ENCODE peak calls at places on chromosome 12, in seven cellular contexts. One of them, this sample, is unnamed.

GRCh38 chr12:3490848-3491382 is at the start of gene PRMT8:
- DNase-seq in CD4-positive, CD25-positive, alpha-beta regulatory T cell: no peak
- DNase-seq in activated T-cell treated with anti-CD3 and anti-CD28 coated beads for 48 hours: no peak
- DNase-seq in left colon: no peak
- DNase-seq in fibroblast of the aortic adventitia: no peak
- DNase-seq in lower lobe of right lung: no peak
- DNase-seq in transverse colon: no peak
- DNase-seq in this sample: no peak

GRCh38 chr12:20377750-20378149 is 9.4 kb downstream of the PDE3A start:
- DNase-seq in activated T-cell treated with anti-CD3 and anti-CD28 coated beads for 48 hours: no peak
- DNase-seq in lower lobe of right lung: no peak
- DNase-seq in left colon: no peak
- DNase-seq in transverse colon: no peak
- DNase-seq in fibroblast of the aortic adventitia: no peak
- DNase-seq in CD4-positive, CD25-positive, alpha-beta regulatory T cell: no peak
- DNase-seq in this sample: no peak

GRCh38 chr12:125773033-125773432 is 707.8 kb downstream of the AACS start:
- DNase-seq in activated T-cell treated with anti-CD3 and anti-CD28 coated beads for 48 hours: peak
- DNase-seq in fibroblast of the aortic adventitia: no peak
- DNase-seq in lower lobe of right lung: no peak
- DNase-seq in left colon: no peak
- DNase-seq in CD4-positive, CD25-positive, alpha-beta regulatory T cell: peak
- DNase-seq in transverse colon: no peak
- DNase-seq in this sample: peak

GRCh38 chr12:117850048-117850447 is 118.7 kb downstream of the KSR2 start:
- DNase-seq in transverse colon: no peak
- DNase-seq in activated T-cell treated with anti-CD3 and anti-CD28 coated beads for 48 hours: no peak
- DNase-seq in left colon: no peak
- DNase-seq in lower lobe of right lung: no peak
- DNase-seq in CD4-positive, CD25-positive, alpha-beta regulatory T cell: peak
- DNase-seq in fibroblast of the aortic adventitia: peak
- DNase-seq in this sample: peak

GRCh38 chr12:12331244-12331771 is 18.7 kb downstream of the MANSC1 start:
- DNase-seq in transverse colon: no peak
- DNase-seq in fibroblast of the aortic adventitia: no peak
- DNase-seq in CD4-positive, CD25-positive, alpha-beta regulatory T cell: no peak
- DNase-seq in left colon: no peak
- DNase-seq in activated T-cell treated with anti-CD3 and anti-CD28 coated beads for 48 hours: no peak
- DNase-seq in lower lobe of right lung: no peak
- DNase-seq in this sample: no peak

GRCh38 chr12:117097159-117097558 is 2.1 kb downstream of the TESC start:
- DNase-seq in transverse colon: no peak
- DNase-seq in CD4-positive, CD25-positive, alpha-beta regulatory T cell: no peak
- DNase-seq in lower lobe of right lung: peak
- DNase-seq in fibroblast of the aortic adventitia: no peak
- DNase-seq in activated T-cell treated with anti-CD3 and anti-CD28 coated beads for 48 hours: no peak
- DNase-seq in left colon: no peak
- DNase-seq in this sample: no peak

GRCh38 chr12:119678459-119678858 is 10.5 kb downstream of the PRKAB1 start:
- DNase-seq in CD4-positive, CD25-positive, alpha-beta regulatory T cell: no peak
- DNase-seq in transverse colon: no peak
- DNase-seq in fibroblast of the aortic adventitia: no peak
- DNase-seq in activated T-cell treated with anti-CD3 and anti-CD28 coated beads for 48 hours: no peak
- DNase-seq in left colon: no peak
- DNase-seq in lower lobe of right lung: no peak
- DNase-seq in this sample: no peak

GRCh38 chr12:22409071-22409951 is 74.8 kb upstream of the ST8SIA1 start:
- DNase-seq in left colon: no peak
- DNase-seq in CD4-positive, CD25-positive, alpha-beta regulatory T cell: peak
- DNase-seq in activated T-cell treated with anti-CD3 and anti-CD28 coated beads for 48 hours: peak
- DNase-seq in transverse colon: no peak
- DNase-seq in lower lobe of right lung: no peak
- DNase-seq in fibroblast of the aortic adventitia: peak
- DNase-seq in this sample: no peak

GRCh38 chr12:12088761-12089160 is 18.0 kb downstream of the BCL2L14 start:
- DNase-seq in CD4-positive, CD25-positive, alpha-beta regulatory T cell: no peak
- DNase-seq in fibroblast of the aortic adventitia: no peak
- DNase-seq in lower lobe of right lung: no peak
- DNase-seq in left colon: no peak
- DNase-seq in activated T-cell treated with anti-CD3 and anti-CD28 coated beads for 48 hours: no peak
- DNase-seq in transverse colon: no peak
- DNase-seq in this sample: no peak